ENCODE peak calls at places on chromosomes 4 and X, in eight cellular contexts. V is SJSA1; H is MV-4-11; B is fibroblast of pulmonary artery; J is Ammon's horn; E is amniotic stem cell; U is central memory CD4-positive, alpha-beta T cell; K is A549. I is an unnamed sample.

GRCh38 chrX:120334137-120334536 is 22.9 kb upstream of the TMEM255A start:
- DNase-seq in V (no peak), H (no peak), B (no peak), J (no peak), E (no peak), U (no peak), K (no peak), I (no peak)

GRCh38 chr4:99410075-99410474 is 25.1 kb downstream of the ADH7 start:
- DNase-seq in V (no peak), H (no peak), B (no peak), J (no peak), E (no peak), U (no peak), K (no peak), I (no peak)

GRCh38 chrX:141468940-141469339 is 115.6 kb downstream of the SPANXA1 start:
- DNase-seq in V (no peak), H (no peak), B (peak; percentile 73), J (no peak), E (peak; percentile 1), U (no peak), K (no peak), I (no peak)

GRCh38 chr4:140004580-140005314 is 149.2 kb downstream of the MAML3 start:
- DNase-seq in V (peak; percentile 68), H (no peak), B (peak; percentile 67), J (peak; percentile 64), E (peak; percentile 3), U (no peak), K (no peak), I (no peak)

GRCh38 chr4:53563824-53564223 is 27.5 kb downstream of the LNX1 start:
- DNase-seq in V (no peak), H (peak; percentile 93), B (peak; percentile 62), J (peak; percentile 67), E (peak; percentile 56), U (no peak), K (no peak), I (no peak)

GRCh38 chr4:95729596-95729995 is 110.3 kb upstream of the PDHA2 start:
- DNase-seq in V (no peak), H (no peak), B (no peak), J (no peak), E (no peak), U (no peak), K (no peak), I (no peak)

GRCh38 chr4:3635090-3635820 is 103.0 kb upstream of the LRPAP1 start:
- DNase-seq in V (no peak), H (no peak), B (no peak), J (no peak), E (no peak), U (no peak), K (no peak), I (no peak)

GRCh38 chr4:71229477-71230257 is 109.2 kb upstream of the SLC4A4 start:
- DNase-seq in V (no peak), H (peak; percentile 9), B (peak; percentile 65), J (peak; percentile 87), E (peak; percentile 50), U (no peak), K (peak; percentile 28), I (no peak)

GRCh38 chrX:70970482-70970999 is 39.6 kb upstream of the SLC7A3 start:
- DNase-seq in V (no peak), H (peak; percentile 1), B (peak; percentile 37), J (no peak), E (no peak), U (peak; percentile 7), K (peak; percentile 13), I (no peak)

GRCh38 chrX:2464677-2465166 is 36.1 kb downstream of the DHRSX start:
- DNase-seq in V (no peak), H (no peak), B (no peak), J (no peak), E (no peak), U (no peak), K (peak; percentile 16), I (no peak)

GRCh38 chrX:103343105-103343504 is 13.1 kb downstream of the TCEAL7 start:
- DNase-seq in V (no peak), H (peak; percentile 9), B (peak; percentile 68), J (peak; percentile 37), E (peak; percentile 22), U (peak; percentile 21), K (peak; percentile 29), I (peak; percentile 31)

I was measured in PC-9.